ENCODE peak calls at places on chromosomes 13 and 19, in four cellular contexts. M, X, Q and D are unnamed samples.

GRCh38 chr13:76886005-76886291 is 257 bp downstream of the KCTD12 start:
- DNase-seq in M (no peak), X (no peak), Q (no peak), D (no peak)

GRCh38 chr13:35796627-35797026 is 320.1 kb upstream of the MAB21L1 start:
- DNase-seq in M (no peak), X (no peak), Q (no peak), D (no peak)

GRCh38 chr13:93462151-93462550 is 235.5 kb downstream of the GPC6 start:
- DNase-seq in M (no peak), X (no peak), Q (no peak), D (no peak)

GRCh38 chr13:68727165-68727564 is 1380.5 kb upstream of the ATXN8OS start:
- DNase-seq in M (no peak), X (no peak), Q (no peak), D (no peak)

GRCh38 chr13:40464991-40465390 is 201.4 kb downstream of the FOXO1 start:
- DNase-seq in M (no peak), X (no peak), Q (no peak), D (no peak)

GRCh38 chr19:21210037-21210621 is 68.3 kb downstream of the ZNF431 start:
- DNase-seq in M (no peak), X (no peak), Q (no peak), D (no peak)

GRCh38 chr13:74066937-74067336 is 67.3 kb downstream of the KLF12 start:
- DNase-seq in M (no peak), X (no peak), Q (no peak), D (no peak)

GRCh38 chr13:39119422-39119821 is 81.2 kb downstream of the NHLRC3 start:
- DNase-seq in M (no peak), X (no peak), Q (no peak), D (no peak)

GRCh38 chr19:49042177-49042576 is 1.5 kb upstream of the CGB5 start:
- DNase-seq in M (no peak), X (no peak), Q (no peak), D (no peak)

GRCh38 chr19:42204684-42205083 is 12.8 kb downstream of the DEDD2 start:
- DNase-seq in M (no peak), X (no peak), Q (no peak), D (no peak)

GRCh38 chr13:78607409-78608253 is 4.3 kb upstream of the POU4F1 start:
- DNase-seq in M (no peak), X (no peak), Q (no peak), D (no peak)

GRCh38 chr13:53920916-53921315 is 892.3 kb downstream of the OLFM4 start:
- DNase-seq in M (no peak), X (no peak), Q (no peak), D (no peak)

GRCh38 chr19:48480151-48480475 is 10.9 kb downstream of the CYTH2 start:
- DNase-seq in M (peak), X (peak), Q (no peak), D (peak)

GRCh38 chr19:39846678-39847486 is 703 bp upstream of the FBL start:
- DNase-seq in M (peak), X (no peak), Q (no peak), D (no peak)

GRCh38 chr13:82993417-82993816 is 888.9 kb downstream of the SLITRK1 start:
- DNase-seq in M (no peak), X (no peak), Q (no peak), D (no peak)

GRCh38 chr13:106089251-106089940 is 446.1 kb downstream of the EFNB2 start:
- DNase-seq in M (no peak), X (no peak), Q (no peak), D (no peak)

GRCh38 chr13:95087746-95088305 is 213.4 kb downstream of the ABCC4 start:
- DNase-seq in M (no peak), X (no peak), Q (no peak), D (no peak)

GRCh38 chr13:73365240-73365639 is 306.4 kb downstream of the KLF5 start:
- DNase-seq in M (no peak), X (no peak), Q (peak), D (no peak)

GRCh38 chr19:5947435-5947834 is 30.5 kb downstream of the RANBP3 start:
- DNase-seq in M (peak), X (peak), Q (no peak), D (peak)

GRCh38 chr19:30309983-30310805 is 62.0 kb upstream of the ZNF536 start:
- DNase-seq in M (no peak), X (no peak), Q (no peak), D (no peak)

GRCh38 chr13:27789495-27790303 is 2.6 kb upstream of the GSX1 start:
- DNase-seq in M (no peak), X (no peak), Q (no peak), D (no peak)

GRCh38 chr13:113086031-113086750 is 19.4 kb upstream of the F7 start:
- DNase-seq in M (no peak), X (no peak), Q (peak), D (no peak)

GRCh38 chr13:75587679-75588078 is 38.1 kb downstream of the UCHL3 start:
- DNase-seq in M (no peak), X (no peak), Q (no peak), D (no peak)

GRCh38 chr19:57351867-57352266 is 796 bp downstream of the ZNF304 start:
- DNase-seq in M (no peak), X (no peak), Q (no peak), D (no peak)

GRCh38 chr19:801030-801860 is 4.0 kb downstream of the PTBP1 start:
- DNase-seq in M (peak), X (peak), Q (no peak), D (no peak)

GRCh38 chr13:96082640-96083039 is 7.3 kb upstream of the HS6ST3 start:
- DNase-seq in M (no peak), X (no peak), Q (no peak), D (no peak)

GRCh38 chr13:68490594-68490993 is 1260.5 kb upstream of the PCDH9 start:
- DNase-seq in M (no peak), X (no peak), Q (no peak), D (no peak)

GRCh38 chr13:45119990-45120864 is at the start of gene GTF2F2:
- DNase-seq in M (peak), X (peak), Q (peak), D (peak)

GRCh38 chr13:45122941-45123340 is 2.6 kb downstream of the GTF2F2 start:
- DNase-seq in M (no peak), X (no peak), Q (no peak), D (no peak)

GRCh38 chr13:45119469-45119989 is 781 bp upstream of the GTF2F2 start:
- DNase-seq in M (peak), X (no peak), Q (no peak), D (no peak)

GRCh38 chr13:45120967-45121366 is 657 bp downstream of the GTF2F2 start:
- DNase-seq in M (no peak), X (no peak), Q (no peak), D (no peak)

DNA sequence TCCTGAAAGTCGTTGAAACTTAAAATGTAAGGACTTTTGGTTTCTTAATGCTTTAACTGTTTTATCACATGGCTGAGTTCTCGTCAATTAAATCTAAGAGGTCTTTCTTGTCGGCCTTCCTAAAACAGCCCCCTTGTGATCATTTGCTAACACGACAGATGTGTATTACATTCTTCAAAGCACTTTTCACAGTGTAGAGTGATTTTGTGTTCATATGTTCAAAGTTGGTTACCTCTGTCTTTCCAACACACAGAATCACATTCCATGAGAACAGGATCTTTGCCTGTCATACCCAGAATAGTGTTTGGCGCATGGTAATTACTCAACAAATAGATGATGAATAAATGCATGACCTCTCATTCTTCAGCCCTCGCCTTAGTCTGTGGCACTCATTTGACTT is 1.1 kb downstream of the GTF2F2 start:
- DNase-seq in M (no peak), X (no peak), Q (no peak), D (no peak)
- TF ChIP-seq CTCF in M (no peak), X (no peak), Q (no peak), D (no peak)

DNA sequence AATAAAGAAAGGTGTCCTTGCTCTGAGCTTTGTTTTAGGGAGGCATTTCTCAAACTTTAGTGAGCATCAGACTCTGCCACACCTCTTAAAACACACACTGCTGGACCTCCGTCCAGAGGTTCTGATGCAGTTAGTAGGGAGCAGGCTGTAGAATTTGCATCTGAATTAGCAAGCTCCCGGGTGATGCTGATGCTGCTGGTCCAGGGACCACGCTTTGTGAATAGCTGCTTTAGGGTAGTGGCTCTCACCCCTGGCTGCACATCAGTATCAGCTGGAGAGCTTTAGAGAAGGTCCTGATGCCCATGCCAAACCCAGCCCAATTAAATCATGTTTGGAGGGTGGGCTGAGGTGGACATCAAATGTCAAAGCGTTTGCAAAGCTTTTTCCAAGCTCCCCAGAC is 3.6 kb downstream of the HTR2A start:
- DNase-seq in M (no peak), X (no peak), Q (no peak), D (no peak)
- TF ChIP-seq EP300 in M (no peak), X (no peak), Q (no peak), D (no peak)

DNA sequence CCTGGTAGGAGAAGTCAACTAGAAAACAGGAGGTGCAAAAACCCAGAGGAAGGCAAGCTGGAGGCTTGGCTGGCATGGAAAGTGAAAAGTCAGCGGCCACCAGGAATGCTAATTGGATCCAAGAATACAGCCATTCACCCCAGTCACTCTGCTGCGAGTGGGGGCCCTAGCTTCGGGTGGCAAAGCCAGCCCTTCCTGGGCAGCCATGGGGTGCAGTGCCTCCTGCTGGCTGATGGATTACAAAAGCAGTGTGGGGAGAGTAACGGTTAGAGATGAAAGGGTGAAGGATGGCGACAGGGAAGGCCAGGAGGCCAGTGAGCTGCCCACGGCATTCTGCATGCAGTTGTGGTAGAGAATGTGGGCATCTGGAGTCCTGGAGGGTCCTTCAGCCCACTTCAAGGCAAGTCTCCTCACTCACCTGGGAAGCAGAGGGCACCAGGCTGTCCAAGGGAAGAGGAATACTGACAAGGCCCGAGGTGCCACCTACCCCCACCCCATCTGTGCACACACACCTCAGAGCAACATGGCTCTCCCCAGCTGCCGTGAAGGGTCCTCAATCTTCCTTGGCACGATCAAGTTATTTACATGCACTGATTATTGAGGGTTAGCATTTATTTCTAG is 20.3 kb upstream of the EPHX3 start:
- DNase-seq in M (no peak), X (no peak), Q (no peak), D (no peak)
- H3K27ac ChIP-seq in M (peak), X (peak), Q (peak), D (peak)

DNA sequence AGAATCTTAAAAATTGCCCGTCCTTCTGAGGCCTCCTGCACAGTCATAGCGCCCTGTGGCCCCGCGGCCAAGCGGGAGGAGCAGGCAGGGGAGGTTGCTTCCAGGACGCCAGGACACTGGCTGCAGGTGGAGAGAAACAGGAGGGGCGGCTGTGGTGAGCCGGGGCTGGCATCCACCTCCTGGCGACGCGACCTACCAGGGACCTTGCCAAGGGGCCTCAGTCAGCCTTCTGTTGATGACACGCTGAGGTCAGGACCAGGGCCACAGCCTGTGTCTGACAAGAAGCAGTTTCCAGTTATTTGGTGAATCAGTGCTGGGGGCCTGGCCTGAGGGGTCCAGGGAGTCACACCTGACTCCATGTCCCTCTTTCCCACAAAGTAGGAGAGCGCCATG is 13.3 kb upstream of the MKNK2 start:
- DNase-seq in M (no peak), X (no peak), Q (no peak), D (no peak)
- TF ChIP-seq CTCF in M (no peak), X (no peak), Q (no peak), D (no peak)

DNA sequence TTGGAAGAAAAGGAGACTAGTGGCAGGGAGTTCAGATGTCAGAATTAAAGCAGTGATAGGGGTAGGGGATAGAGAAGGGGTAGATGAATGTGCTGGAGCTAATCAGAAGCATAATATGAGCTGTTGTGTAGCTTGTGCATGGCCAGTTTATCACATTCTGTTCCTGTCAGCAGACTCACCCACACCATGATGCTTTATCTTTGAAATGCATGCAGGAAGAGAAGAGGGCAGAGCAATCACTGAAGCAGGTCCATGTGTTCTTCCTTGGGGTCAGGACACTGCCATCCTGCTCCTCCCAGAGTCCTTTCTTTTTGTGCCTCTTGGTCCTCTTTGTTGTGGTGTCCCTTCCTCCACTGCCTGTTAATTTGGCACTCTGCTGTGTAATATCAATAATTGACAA is 5.8 kb downstream of the CHAMP1 start:
- DNase-seq in M (no peak), X (no peak), Q (no peak), D (no peak)
- TF ChIP-seq EP300 in M (no peak), X (no peak), Q (no peak), D (no peak)

GRCh38 chr13:103898481-103898880 is 832.3 kb upstream of the SLC10A2 start:
- DNase-seq in M (no peak), X (no peak), Q (no peak), D (no peak)

GRCh38 chr13:103908274-103908673 is 842.1 kb upstream of the SLC10A2 start:
- DNase-seq in M (no peak), X (no peak), Q (no peak), D (no peak)

GRCh38 chr13:103903790-103904189 is 837.6 kb upstream of the SLC10A2 start:
- DNase-seq in M (no peak), X (no peak), Q (no peak), D (no peak)
- H3K27ac ChIP-seq in M (no peak), X (no peak), Q (no peak), D (no peak)

DNA sequence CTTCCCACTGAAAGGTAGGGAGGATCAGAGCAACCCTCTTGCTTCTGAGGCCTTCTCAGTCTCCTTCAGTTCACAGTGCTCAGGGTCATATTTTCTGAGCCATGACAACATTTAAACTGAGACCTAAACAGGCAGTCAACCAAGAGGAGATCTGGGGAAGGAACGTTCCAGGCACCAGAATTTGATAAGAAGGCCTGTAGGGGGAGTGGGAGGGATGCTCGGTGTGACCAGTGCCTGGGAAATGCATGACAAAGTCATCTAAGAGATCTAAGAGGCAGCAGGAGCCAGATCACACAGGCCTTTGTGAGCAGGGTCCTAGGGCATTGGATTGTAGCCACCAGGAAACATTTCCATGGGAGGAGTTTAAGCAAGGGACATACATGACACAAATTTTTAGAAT is 71.6 kb downstream of the SHISA2 start:
- DNase-seq in M (no peak), X (no peak), Q (no peak), D (no peak)
- TF ChIP-seq CTCF in M (no peak), X (no peak), Q (no peak), D (no peak)

DNA sequence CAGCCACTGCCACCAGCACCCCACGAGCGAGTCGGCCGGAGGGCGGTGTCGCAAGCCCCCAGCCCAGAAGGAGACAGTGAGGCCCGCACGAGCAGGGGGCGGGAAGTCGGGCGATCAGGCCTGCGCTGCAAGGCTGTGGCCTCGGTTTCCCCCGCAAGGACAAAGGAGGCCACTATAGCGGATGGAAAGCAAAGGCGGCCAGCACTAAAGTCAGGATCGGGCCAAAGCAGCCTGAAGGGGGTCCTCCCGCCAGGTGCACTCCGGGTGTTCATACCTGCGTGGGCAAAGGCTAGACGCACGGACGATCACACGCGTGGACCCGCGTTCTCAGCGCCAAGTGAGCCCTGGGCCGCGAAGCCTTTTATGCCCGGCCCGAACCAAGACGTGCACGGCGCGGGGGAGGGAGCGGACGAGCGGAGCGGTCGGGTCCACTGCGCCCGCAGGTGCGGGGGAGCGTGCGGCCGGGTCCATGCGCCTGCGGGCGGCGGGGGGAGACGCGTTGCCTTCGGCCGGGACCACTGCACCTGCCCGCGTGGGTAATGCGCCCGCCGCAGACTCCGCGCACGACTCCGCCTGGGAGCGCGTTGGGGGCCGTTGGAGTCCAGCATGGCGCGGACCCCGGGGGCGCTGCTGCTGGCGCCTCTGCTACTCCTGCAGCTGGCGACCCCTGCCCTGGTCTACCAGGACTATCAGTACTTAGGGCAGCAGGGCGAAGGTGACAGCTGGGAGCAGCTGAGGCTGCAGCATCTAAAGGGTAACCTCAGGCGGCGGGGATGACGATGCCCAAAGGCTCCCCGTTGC is at the start of the genes PRDX2 and THSD8:
- DNase-seq in M (peak), X (peak), Q (no peak), D (no peak)
- TF ChIP-seq EP300 in M (no peak), X (no peak), Q (no peak), D (no peak)

GRCh38 chr19:35119578-35119977 is 4.0 kb downstream of the FXYD3 start:
- DNase-seq in M (no peak), X (no peak), Q (no peak), D (no peak)
- H3K27ac ChIP-seq in M (peak), X (peak), Q (no peak), D (peak)

DNA sequence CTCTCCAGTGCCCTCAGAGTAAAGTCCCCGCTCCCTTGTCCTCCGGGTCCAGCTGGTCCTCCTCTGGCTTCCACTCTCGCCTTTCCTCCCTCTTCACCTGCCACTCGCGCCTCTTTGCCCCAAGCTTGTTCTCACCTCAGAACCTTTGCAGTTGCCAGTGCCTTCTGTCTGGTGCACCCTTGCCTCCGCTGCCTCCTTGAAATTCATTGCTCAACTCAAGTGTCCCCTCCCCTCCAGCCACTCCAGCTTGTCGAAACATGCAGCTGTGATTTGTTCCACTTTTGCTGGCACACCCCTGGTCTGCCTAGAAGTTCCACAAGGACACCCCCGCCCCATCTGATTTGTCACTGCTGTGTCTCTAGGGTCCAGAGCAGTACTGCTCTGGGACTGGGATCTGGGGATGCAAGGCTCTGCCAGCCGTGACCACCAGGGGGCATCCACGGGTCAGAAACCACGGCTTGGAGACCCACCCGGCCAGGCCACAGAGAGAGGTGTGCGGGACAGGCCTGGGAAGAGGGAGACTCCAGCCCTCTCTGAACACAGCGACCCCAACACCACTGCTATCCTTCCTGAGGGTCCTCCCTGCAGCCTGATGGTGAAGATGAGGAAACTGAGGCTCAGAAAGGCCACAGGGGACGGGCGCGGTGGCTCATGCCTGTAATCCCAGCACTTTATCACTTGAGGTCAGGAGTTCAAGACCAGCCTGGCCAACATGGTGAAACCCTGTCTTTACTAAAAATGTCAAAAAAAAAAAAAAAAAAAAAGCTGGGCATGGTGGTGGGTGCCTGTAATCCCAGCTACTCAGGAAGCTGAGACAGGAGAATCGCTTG is 49.9 kb downstream of the AP1M1 start:
- DNase-seq in M (peak), X (peak), Q (peak), D (peak)
- TF ChIP-seq CTCF in M (peak), X (peak), Q (peak), D (peak)